ENCODE peak calls at places on chromosome 10, in seven cellular contexts. U is right atrium auricular region, X is amniotic epithelial cell, V is lung microvascular endothelial cell, G is neuronal stem cell, E is Calu3, Q is NCI-H2171 treated with DMSO at 0.1 percent for 48 hours. S is an unnamed sample.

GRCh38 chr10:133124357-133125211 is 35.4 kb upstream of the KNDC1 start:
- DNase-seq in G (peak; percentile 56), U (no peak), V (peak; percentile 65), X (no peak), E (peak; percentile 63), Q (no peak), S (no peak)

GRCh38 chr10:20944789-20945502 is 47.8 kb upstream of the NEBL start:
- DNase-seq in X (no peak), Q (no peak), U (no peak), V (no peak), E (no peak), G (no peak), S (no peak)

GRCh38 chr10:106815427-106816043 is 349.0 kb downstream of the SORCS1 start:
- DNase-seq in X (no peak), V (no peak), E (no peak), U (no peak), G (no peak), Q (no peak), S (no peak)

GRCh38 chr10:92690211-92691041 is 671 bp downstream of the HHEX start:
- DNase-seq in E (no peak), G (peak; percentile 29), U (no peak), X (peak; percentile 73), Q (no peak), V (peak; percentile 99), S (peak; percentile 21)

GRCh38 chr10:110608087-110608486 is 36.0 kb upstream of the RBM20 start:
- DNase-seq in E (no peak), G (no peak), U (no peak), X (no peak), V (no peak), Q (no peak), S (no peak)

GRCh38 chr10:97518601-97519043 is 19.9 kb downstream of the UBTD1 start:
- DNase-seq in Q (peak; percentile 44), G (no peak), E (no peak), U (no peak), V (no peak), X (peak; percentile 38), S (no peak)

GRCh38 chr10:89644691-89644966 is 413 bp downstream of the PANK1 start:
- DNase-seq in Q (no peak), V (peak; percentile 60), E (no peak), X (no peak), G (no peak), U (no peak), S (no peak)

GRCh38 chr10:57692255-57692980 is 575.3 kb downstream of the IPMK start:
- DNase-seq in X (peak; percentile 94), V (no peak), G (no peak), U (no peak), Q (no peak), E (peak; percentile 40), S (no peak)

GRCh38 chr10:21260793-21261149 is 264.7 kb downstream of the SKIDA1 start:
- DNase-seq in E (no peak), G (no peak), X (no peak), U (no peak), Q (no peak), V (no peak), S (no peak)

GRCh38 chr10:63630928-63631685 is 109.9 kb downstream of the REEP3 start:
- DNase-seq in U (no peak), V (peak; percentile 49), E (no peak), X (no peak), Q (no peak), G (no peak), S (no peak)

GRCh38 chr10:113252650-113253560 is 299.9 kb upstream of the HABP2 start:
- DNase-seq in E (no peak), G (no peak), V (no peak), Q (no peak), U (no peak), X (no peak), S (no peak)

GRCh38 chr10:3271385-3272115 is 99.0 kb upstream of the PITRM1 start:
- DNase-seq in G (no peak), Q (no peak), U (no peak), X (no peak), E (no peak), V (peak; percentile 97), S (no peak)

GRCh38 chr10:133107442-133107841 is 19.7 kb downstream of the ADGRA1 start:
- DNase-seq in E (no peak), X (no peak), V (no peak), U (no peak), G (no peak), Q (no peak), S (no peak)

GRCh38 chr10:120963587-120964220 is 112.5 kb downstream of the WDR11 start:
- DNase-seq in G (no peak), Q (no peak), U (no peak), E (no peak), V (no peak), X (no peak), S (no peak)

GRCh38 chr10:124197301-124198148 is 104.1 kb upstream of the CHST15 start:
- DNase-seq in V (no peak), U (no peak), Q (no peak), E (no peak), X (no peak), G (no peak), S (no peak)

GRCh38 chr10:51308096-51308495 is 233.8 kb downstream of the PRKG1 start:
- DNase-seq in E (no peak), X (no peak), V (no peak), G (no peak), Q (no peak), U (no peak), S (no peak)

GRCh38 chr10:33952692-33953360 is 618.4 kb upstream of the NRP1 start:
- DNase-seq in V (peak; percentile 6), X (peak; percentile 45), Q (no peak), U (no peak), E (no peak), G (no peak), S (no peak)

GRCh38 chr10:3426190-3426845 is 253.7 kb upstream of the PITRM1 start:
- DNase-seq in V (peak; percentile 93), G (no peak), Q (no peak), U (peak; percentile 43), X (peak; percentile 92), E (peak; percentile 30), S (no peak)

GRCh38 chr10:74612195-74612594 is 214.2 kb upstream of the KAT6B start:
- DNase-seq in U (no peak), E (no peak), V (no peak), G (no peak), X (peak; percentile 24), Q (no peak), S (no peak)

GRCh38 chr10:120414946-120415345 is 42.1 kb upstream of the PLPP4 start:
- DNase-seq in X (peak; percentile 63), U (no peak), G (no peak), E (no peak), Q (no peak), V (no peak), S (no peak)

GRCh38 chr10:8079126-8079525 is 24.6 kb downstream of the GATA3 start:
- DNase-seq in G (no peak), Q (no peak), X (no peak), V (peak; percentile 44), E (no peak), U (no peak), S (no peak)

GRCh38 chr10:97534746-97535367 is 36.1 kb downstream of the UBTD1 start:
- DNase-seq in V (peak; percentile 72), U (no peak), X (peak; percentile 46), Q (no peak), E (peak; percentile 46), G (no peak), S (no peak)

GRCh38 chr10:20966426-20966825 is 69.3 kb upstream of the NEBL start:
- DNase-seq in X (no peak), E (no peak), V (no peak), G (no peak), Q (no peak), U (no peak), S (no peak)

GRCh38 chr10:6347391-6347951 is 144.7 kb downstream of the PFKFB3 start:
- DNase-seq in X (no peak), Q (no peak), V (no peak), U (no peak), E (no peak), G (no peak), S (no peak)

GRCh38 chr10:44008270-44008916 is 359.7 kb upstream of the ZNF32 start:
- DNase-seq in U (no peak), G (no peak), E (no peak), Q (no peak), X (no peak), V (peak; percentile 91), S (no peak)